ENCODE peak calls at places on chromosomes 11 and 22, in six cellular contexts. One of them, this sample, is unnamed.

GRCh38 chr22:19722175-19722914 is 994 bp upstream of the GP1BB start:
- DNase-seq in esophagus squamous epithelium: no peak
- DNase-seq in Kasumi-1: no peak
- DNase-seq in foreskin fibroblast: no peak
- DNase-seq in SK-MEL-5: no peak
- DNase-seq in stimulated activated CD8-positive, alpha-beta memory T cell treated with anti-CD3 and anti-CD28 coated beads, Interleukin-15, amount 100 ng/mL, for 4 hours: no peak
- DNase-seq in this sample: no peak

GRCh38 chr11:4044971-4045646 is 49.5 kb upstream of the RRM1 start:
- DNase-seq in stimulated activated CD8-positive, alpha-beta memory T cell treated with anti-CD3 and anti-CD28 coated beads, Interleukin-15, amount 100 ng/mL, for 4 hours: no peak
- DNase-seq in esophagus squamous epithelium: no peak
- DNase-seq in SK-MEL-5: peak
- DNase-seq in Kasumi-1: no peak
- DNase-seq in foreskin fibroblast: no peak
- DNase-seq in this sample: peak

GRCh38 chr11:75219869-75220268 is 20.7 kb upstream of the TPBGL start:
- DNase-seq in esophagus squamous epithelium: no peak
- DNase-seq in foreskin fibroblast: no peak
- DNase-seq in stimulated activated CD8-positive, alpha-beta memory T cell treated with anti-CD3 and anti-CD28 coated beads, Interleukin-15, amount 100 ng/mL, for 4 hours: no peak
- DNase-seq in Kasumi-1: no peak
- DNase-seq in SK-MEL-5: peak
- DNase-seq in this sample: no peak

GRCh38 chr22:39943366-39943765 is 16.8 kb upstream of the TMA7B start:
- DNase-seq in SK-MEL-5: peak
- DNase-seq in stimulated activated CD8-positive, alpha-beta memory T cell treated with anti-CD3 and anti-CD28 coated beads, Interleukin-15, amount 100 ng/mL, for 4 hours: no peak
- DNase-seq in Kasumi-1: no peak
- DNase-seq in foreskin fibroblast: no peak
- DNase-seq in esophagus squamous epithelium: no peak
- DNase-seq in this sample: no peak

GRCh38 chr11:105588001-105588400 is 21.9 kb upstream of the GRIA4 start:
- DNase-seq in foreskin fibroblast: peak
- DNase-seq in stimulated activated CD8-positive, alpha-beta memory T cell treated with anti-CD3 and anti-CD28 coated beads, Interleukin-15, amount 100 ng/mL, for 4 hours: no peak
- DNase-seq in Kasumi-1: no peak
- DNase-seq in SK-MEL-5: no peak
- DNase-seq in esophagus squamous epithelium: no peak
- DNase-seq in this sample: no peak

GRCh38 chr11:27972432-27973170 is 135.4 kb downstream of the KIF18A start:
- DNase-seq in SK-MEL-5: no peak
- DNase-seq in foreskin fibroblast: peak
- DNase-seq in stimulated activated CD8-positive, alpha-beta memory T cell treated with anti-CD3 and anti-CD28 coated beads, Interleukin-15, amount 100 ng/mL, for 4 hours: no peak
- DNase-seq in esophagus squamous epithelium: no peak
- DNase-seq in Kasumi-1: no peak
- DNase-seq in this sample: no peak

GRCh38 chr11:131302831-131303230 is 67.6 kb upstream of the NTM start:
- DNase-seq in Kasumi-1: no peak
- DNase-seq in SK-MEL-5: no peak
- DNase-seq in esophagus squamous epithelium: no peak
- DNase-seq in stimulated activated CD8-positive, alpha-beta memory T cell treated with anti-CD3 and anti-CD28 coated beads, Interleukin-15, amount 100 ng/mL, for 4 hours: no peak
- DNase-seq in foreskin fibroblast: peak
- DNase-seq in this sample: no peak

GRCh38 chr22:37905534-37906363 is at the start of gene MICALL1:
- DNase-seq in foreskin fibroblast: peak
- DNase-seq in Kasumi-1: no peak
- DNase-seq in stimulated activated CD8-positive, alpha-beta memory T cell treated with anti-CD3 and anti-CD28 coated beads, Interleukin-15, amount 100 ng/mL, for 4 hours: no peak
- DNase-seq in SK-MEL-5: peak
- DNase-seq in esophagus squamous epithelium: no peak
- DNase-seq in this sample: peak

GRCh38 chr11:118841469-118842222 is 42.0 kb upstream of the CXCR5 start:
- DNase-seq in stimulated activated CD8-positive, alpha-beta memory T cell treated with anti-CD3 and anti-CD28 coated beads, Interleukin-15, amount 100 ng/mL, for 4 hours: no peak
- DNase-seq in Kasumi-1: no peak
- DNase-seq in esophagus squamous epithelium: no peak
- DNase-seq in foreskin fibroblast: no peak
- DNase-seq in SK-MEL-5: no peak
- DNase-seq in this sample: no peak

GRCh38 chr11:11966354-11966741 is 42.1 kb downstream of the DKK3 start:
- DNase-seq in Kasumi-1: no peak
- DNase-seq in stimulated activated CD8-positive, alpha-beta memory T cell treated with anti-CD3 and anti-CD28 coated beads, Interleukin-15, amount 100 ng/mL, for 4 hours: no peak
- DNase-seq in esophagus squamous epithelium: no peak
- DNase-seq in foreskin fibroblast: no peak
- DNase-seq in SK-MEL-5: no peak
- DNase-seq in this sample: no peak

GRCh38 chr11:45655347-45655756 is 10.1 kb downstream of the CHST1 start:
- DNase-seq in foreskin fibroblast: peak
- DNase-seq in Kasumi-1: peak
- DNase-seq in SK-MEL-5: peak
- DNase-seq in stimulated activated CD8-positive, alpha-beta memory T cell treated with anti-CD3 and anti-CD28 coated beads, Interleukin-15, amount 100 ng/mL, for 4 hours: peak
- DNase-seq in esophagus squamous epithelium: no peak
- DNase-seq in this sample: peak

This sample was measured in posterior cingulate gyrus.